ENCODE peak calls at places on chromosome 17, in five cellular contexts. H, V, D, G and F are unnamed samples.

GRCh38 chr17:40106089-40106759 is 5.8 kb upstream of the NR1D1 start:
- DNase-seq in G (no peak), D (no peak), V (no peak), H (no peak), F (no peak)

GRCh38 chr17:37756060-37756459 is 11.2 kb upstream of the HNF1B start:
- DNase-seq in G (no peak), H (no peak), V (no peak), D (no peak), F (no peak)

GRCh38 chr17:31565652-31566051 is 174.2 kb downstream of the RAB11FIP4 start:
- DNase-seq in G (no peak), H (no peak), V (no peak), D (no peak), F (no peak)

GRCh38 chr17:29929006-29929543 is 953 bp downstream of the SSH2 start:
- DNase-seq in D (no peak), H (peak), V (peak), G (no peak), F (no peak)

GRCh38 chr17:37134050-37134449 is 185.3 kb downstream of the AATF start:
- DNase-seq in D (no peak), V (no peak), H (no peak), G (peak), F (no peak)

GRCh38 chr17:48500435-48501426 is 30.1 kb downstream of the HOXB1 start:
- DNase-seq in G (peak), D (no peak), V (no peak), H (no peak), F (no peak)

GRCh38 chr17:13476722-13477121 is 125.0 kb downstream of the HS3ST3A1 start:
- DNase-seq in V (no peak), D (no peak), H (no peak), G (no peak), F (no peak)

GRCh38 chr17:56597495-56597990 is 4.0 kb downstream of the NOG start:
- DNase-seq in D (no peak), G (no peak), H (peak), V (no peak), F (no peak)

GRCh38 chr17:55237826-55238196 is 26.9 kb upstream of the HLF start:
- DNase-seq in G (no peak), H (no peak), V (no peak), D (no peak), F (no peak)

GRCh38 chr17:71360301-71360700 is 760.5 kb upstream of the SOX9 start:
- DNase-seq in H (no peak), V (no peak), G (no peak), D (no peak), F (no peak)

GRCh38 chr17:9386401-9386800 is 189.2 kb downstream of the STX8 start:
- DNase-seq in D (no peak), V (no peak), H (no peak), G (no peak), F (no peak)

GRCh38 chr17:17115620-17116019 is 73.4 kb downstream of the MPRIP start:
- DNase-seq in G (no peak), D (no peak), V (no peak), H (no peak), F (no peak)

GRCh38 chr17:55264640-55265298 is at the start of gene HLF:
- DNase-seq in V (peak), G (peak), H (peak), D (no peak), F (peak)

GRCh38 chr17:35289222-35289621 is 46.4 kb downstream of the SLFN5 start:
- DNase-seq in H (no peak), V (no peak), D (no peak), G (no peak), F (no peak)

GRCh38 chr17:47621293-47622178 is 28.2 kb upstream of the KPNB1 start:
- DNase-seq in H (no peak), G (no peak), V (no peak), D (no peak), F (peak)

GRCh38 chr17:6231465-6231864 is 161.3 kb downstream of the WSCD1 start:
- DNase-seq in G (no peak), V (no peak), D (no peak), H (no peak), F (no peak)

GRCh38 chr17:6269474-6269873 is 165.4 kb downstream of the AIPL1 start:
- DNase-seq in V (no peak), G (peak), H (peak), D (no peak), F (peak)

GRCh38 chr17:46072998-46073397 is 73.9 kb downstream of the STH start:
- DNase-seq in H (no peak), D (no peak), G (no peak), V (peak), F (no peak)

GRCh38 chr17:48484850-48485249 is 46.0 kb downstream of the HOXB1 start:
- DNase-seq in V (no peak), G (no peak), H (no peak), D (no peak), F (peak)

GRCh38 chr17:15262291-15263205 is 2.6 kb downstream of the PMP22 start:
- DNase-seq in G (peak), H (peak), V (no peak), D (no peak), F (peak)

GRCh38 chr17:55677449-55677848 is 45.2 kb downstream of the TMEM100 start:
- DNase-seq in V (no peak), D (no peak), H (no peak), G (no peak), F (no peak)

GRCh38 chr17:2157081-2157480 is 102.2 kb downstream of the HIC1 start:
- DNase-seq in V (no peak), G (no peak), D (no peak), H (no peak), F (no peak)

GRCh38 chr17:19747829-19748806 is at the start of gene ALDH3A1:
- DNase-seq in H (no peak), G (no peak), V (peak), D (no peak), F (no peak)

GRCh38 chr17:19386276-19386863 is 620 bp downstream of the MFAP4 start:
- DNase-seq in H (no peak), G (no peak), V (no peak), D (no peak), F (no peak)

GRCh38 chr17:11486726-11487310 is 111.5 kb upstream of the DNAH9 start:
- DNase-seq in H (peak), D (no peak), G (no peak), V (no peak), F (no peak)

GRCh38 chr17:47941998-47942490 is 673 bp downstream of the PNPO start:
- DNase-seq in D (no peak), H (no peak), G (no peak), V (peak), F (no peak)

GRCh38 chr17:50931003-50931878 is 65.1 kb upstream of the TOB1 start:
- DNase-seq in D (no peak), G (peak), H (peak), V (peak), F (no peak)

DNA sequence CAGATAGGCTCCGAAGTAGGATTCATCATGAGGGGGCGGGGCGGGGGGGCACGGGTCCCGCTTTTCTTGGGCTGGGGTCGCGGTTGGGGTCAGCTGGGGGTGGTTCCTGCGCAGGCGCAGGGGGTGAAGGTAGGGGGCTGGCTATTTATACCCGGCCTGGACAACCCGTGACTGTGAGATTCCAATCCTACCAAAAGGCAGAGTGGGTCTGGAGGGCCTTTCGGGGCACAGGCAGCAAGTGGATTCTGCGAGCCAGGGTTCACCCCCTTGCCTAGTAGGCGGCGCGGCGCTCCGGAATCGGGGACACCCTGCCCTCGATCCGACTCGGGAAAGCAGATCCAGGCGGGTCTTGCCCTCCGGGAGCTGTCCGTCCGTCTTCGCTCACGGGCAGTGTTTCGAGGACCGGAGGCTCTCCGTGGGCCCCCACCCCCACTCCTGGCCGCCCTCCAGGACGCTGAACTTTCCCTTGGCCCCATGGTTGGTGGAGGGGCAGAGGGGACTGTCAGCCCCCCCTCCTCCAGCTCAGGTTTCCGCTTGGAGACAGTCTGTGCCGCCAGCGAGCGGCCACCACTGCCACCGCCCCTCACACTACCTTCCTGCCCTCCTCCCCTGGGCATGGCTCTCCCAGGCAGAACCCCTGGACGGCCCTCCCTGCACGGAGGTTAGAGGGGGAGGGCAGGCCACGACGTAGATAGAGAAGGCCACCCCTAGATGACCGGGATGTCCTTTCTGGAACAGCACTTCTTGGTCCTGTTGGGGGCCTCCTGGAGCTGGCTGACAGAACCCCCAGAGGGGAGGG is 634 bp downstream of the SLC2A4 start:
- DNase-seq in V (no peak), D (no peak), G (no peak), H (peak), F (no peak)
- TF ChIP-seq CEBPB in V (no peak), D (no peak), G (no peak), H (no peak), F (no peak)

DNA sequence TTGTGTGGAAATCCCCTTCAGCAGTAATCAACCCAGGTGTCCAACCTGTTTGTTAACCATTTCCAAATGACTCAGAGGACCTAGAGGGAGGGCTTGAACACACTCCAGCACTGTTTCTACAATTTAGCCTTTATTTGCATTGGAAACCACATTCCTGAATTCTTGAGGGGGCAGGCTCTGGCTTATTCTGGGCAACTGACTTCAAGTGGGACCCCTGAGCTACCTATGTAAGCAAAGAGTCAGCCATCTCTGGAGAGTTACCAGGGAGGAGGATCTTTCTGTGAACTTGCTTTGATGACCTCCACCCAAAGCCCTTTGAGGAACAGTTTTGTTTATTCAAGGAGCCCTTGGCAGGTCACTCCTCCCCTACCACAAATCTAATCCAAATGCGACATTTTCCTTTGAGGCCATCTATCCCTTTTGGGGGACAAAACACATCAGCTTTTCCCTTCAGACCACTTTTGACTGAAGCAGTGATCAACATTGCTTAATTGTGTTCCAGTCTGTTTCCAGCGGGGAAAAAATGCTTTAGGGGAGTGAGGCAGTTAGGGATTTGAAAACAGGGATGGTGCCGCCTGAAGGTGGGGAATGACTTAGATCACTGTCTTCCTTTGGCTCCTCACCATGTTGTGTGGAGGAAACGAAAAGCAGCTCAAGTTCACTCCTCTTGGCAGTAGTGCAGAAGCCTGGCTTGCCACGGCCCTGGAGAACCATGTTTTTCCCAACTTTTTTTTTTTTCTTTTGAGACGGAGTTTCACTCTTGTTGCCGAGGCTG is 46.2 kb downstream of the TUBD1 start:
- DNase-seq in V (peak), D (peak), G (peak), H (no peak), F (peak)
- TF ChIP-seq POLR2AphosphoS5 in V (no peak), D (peak), G (no peak), H (no peak), F (peak)

GRCh38 chr17:70074236-70074830 is 692 bp upstream of the KCNJ16 start:
- DNase-seq in D (no peak), G (no peak), V (no peak), H (no peak), F (no peak)

GRCh38 chr17:70071620-70072019 is 3.4 kb upstream of the KCNJ16 start:
- DNase-seq in V (no peak), G (no peak), D (no peak), H (no peak), F (no peak)

GRCh38 chr17:70073799-70074198 is 1.2 kb upstream of the KCNJ16 start:
- DNase-seq in D (no peak), H (no peak), G (no peak), V (no peak), F (no peak)

GRCh38 chr17:70073326-70073725 is 1.7 kb upstream of the KCNJ16 start:
- DNase-seq in V (no peak), G (no peak), H (no peak), D (no peak), F (no peak)

DNA sequence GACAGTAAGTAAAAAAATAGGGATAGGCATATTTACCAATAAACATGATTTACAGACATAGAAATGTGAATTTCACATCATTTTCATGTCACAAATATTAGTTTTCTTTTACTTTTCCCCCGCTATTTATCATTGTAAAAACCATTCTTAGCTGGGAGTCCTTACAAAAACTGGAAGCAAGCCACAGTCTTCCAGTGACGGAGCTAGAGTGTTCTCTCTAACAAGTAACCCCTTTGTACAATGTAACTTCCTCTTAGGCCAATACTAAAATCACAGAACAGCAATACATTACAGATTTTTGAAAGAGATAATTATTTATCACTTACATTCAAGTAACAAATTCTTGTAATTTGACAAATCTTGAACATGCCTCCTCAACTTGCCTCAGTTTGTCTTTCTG is 2.1 kb upstream of the KCNJ16 start:
- DNase-seq in G (no peak), D (no peak), V (no peak), H (no peak), F (no peak)
- TF ChIP-seq CEBPB in G (no peak), D (no peak), V (no peak), H (no peak), F (no peak)

DNA sequence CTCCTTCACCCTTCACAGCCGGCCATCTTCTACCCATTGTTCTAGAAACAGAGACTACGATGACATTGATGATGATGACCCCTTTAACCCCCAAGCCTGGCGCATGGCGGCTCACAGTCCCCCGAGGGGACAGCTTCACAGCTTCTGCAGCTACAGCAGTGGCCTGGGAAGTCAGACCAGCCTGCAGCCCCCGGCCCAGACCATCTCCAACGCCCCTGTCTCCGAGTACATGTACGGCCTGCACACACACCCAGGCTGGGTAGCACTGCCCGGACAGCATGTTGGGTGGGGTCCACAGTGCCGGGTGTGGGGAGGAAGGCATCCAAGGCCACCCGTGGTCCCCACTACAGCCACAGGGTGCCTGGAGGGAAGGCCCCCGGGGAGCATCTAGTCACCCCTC is 21.0 kb upstream of the DNAI2 start:
- DNase-seq in H (no peak), D (no peak), G (no peak), V (no peak), F (no peak)
- TF ChIP-seq POLR2AphosphoS5 in H (no peak), D (no peak), G (no peak), V (no peak), F (no peak)

DNA sequence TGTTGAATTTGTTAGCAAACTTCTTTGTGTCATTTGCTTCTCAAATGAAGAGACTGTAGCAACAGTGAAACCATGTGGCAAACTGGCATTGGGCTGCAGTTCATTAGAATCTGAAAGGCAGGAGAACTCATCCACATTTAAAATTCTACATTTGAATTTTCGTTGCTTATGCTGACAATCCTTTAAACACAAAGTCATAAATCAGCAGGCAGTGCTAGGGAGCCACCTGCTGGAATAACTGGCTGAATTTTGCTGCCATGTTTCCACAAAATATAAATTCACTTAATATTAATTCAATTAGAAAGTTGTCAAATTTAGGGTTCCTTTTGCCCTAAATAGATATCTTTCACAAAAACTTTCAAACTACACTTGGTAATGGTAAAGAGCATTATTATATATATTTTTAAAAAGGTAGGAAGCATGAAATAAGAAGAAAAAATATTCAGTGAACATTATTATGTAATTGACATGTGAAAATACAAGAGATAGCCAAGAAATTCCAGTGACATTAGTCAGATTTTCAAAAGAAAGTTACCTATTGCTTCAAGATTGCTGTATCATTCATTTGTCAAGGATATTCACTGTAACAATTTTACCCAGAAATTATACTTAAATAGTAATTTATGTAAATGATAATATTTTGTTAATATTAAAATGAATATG is 350.1 kb downstream of the KIF2B start:
- DNase-seq in V (peak), D (no peak), G (no peak), H (peak), F (no peak)
- TF ChIP-seq CEBPB in V (no peak), D (no peak), G (no peak), H (no peak), F (no peak)